ENCODE peak calls at places on chromosome 4, in nine cellular contexts. R, S, D, I, C, Z, G, A and N are unnamed samples.

GRCh38 chr4:148737071-148737470 is 294.9 kb upstream of the NR3C2 start:
- DNase-seq in R (no peak), S (no peak), D (no peak), I (no peak), C (no peak), Z (no peak), G (no peak), A (no peak), N (no peak)

GRCh38 chr4:5050520-5050955 is 742 bp upstream of the STK32B start:
- DNase-seq in R (peak), S (peak), D (no peak), I (peak), C (no peak), Z (peak), G (peak), A (peak), N (peak)

GRCh38 chr4:7384929-7385890 is 49.5 kb downstream of the PSAPL1 start:
- DNase-seq in R (no peak), S (no peak), D (no peak), I (no peak), C (no peak), Z (peak), G (peak), A (no peak), N (peak)

GRCh38 chr4:129352480-129352879 is 256.5 kb downstream of the C4orf33 start:
- DNase-seq in R (no peak), S (no peak), D (no peak), I (no peak), C (no peak), Z (no peak), G (no peak), A (no peak), N (no peak)

GRCh38 chr4:16289872-16290554 is 63.7 kb upstream of the TAPT1 start:
- DNase-seq in R (peak), S (peak), D (no peak), I (no peak), C (no peak), Z (no peak), G (no peak), A (no peak), N (no peak)

GRCh38 chr4:54493862-54494261 is 163.9 kb upstream of the KIT start:
- DNase-seq in R (no peak), S (peak), D (no peak), I (no peak), C (no peak), Z (no peak), G (no peak), A (no peak), N (no peak)

GRCh38 chr4:10732235-10732975 is 47.8 kb upstream of the CLNK start:
- DNase-seq in R (no peak), S (no peak), D (no peak), I (no peak), C (no peak), Z (no peak), G (no peak), A (no peak), N (no peak)

GRCh38 chr4:6972375-6972650 is 62.7 kb downstream of the TBC1D14 start:
- DNase-seq in R (no peak), S (no peak), D (no peak), I (no peak), C (no peak), Z (no peak), G (no peak), A (no peak), N (no peak)

GRCh38 chr4:7210818-7211217 is 18.5 kb downstream of the SORCS2 start:
- DNase-seq in R (no peak), S (peak), D (no peak), I (no peak), C (no peak), Z (peak), G (no peak), A (no peak), N (no peak)

GRCh38 chr4:2793578-2793919 is 664 bp downstream of the SH3BP2 start:
- DNase-seq in R (no peak), S (peak), D (no peak), I (peak), C (no peak), Z (peak), G (peak), A (no peak), N (peak)

GRCh38 chr4:135065366-135065765 is 863.8 kb upstream of the PABPC4L start:
- DNase-seq in R (no peak), S (peak), D (no peak), I (no peak), C (no peak), Z (no peak), G (no peak), A (no peak), N (no peak)

GRCh38 chr4:2691952-2692435 is 64.1 kb downstream of the TNIP2 start:
- DNase-seq in R (no peak), S (no peak), D (no peak), I (no peak), C (no peak), Z (no peak), G (no peak), A (no peak), N (no peak)

GRCh38 chr4:25654031-25654970 is 1.4 kb upstream of the SLC34A2 start:
- DNase-seq in R (no peak), S (peak), D (no peak), I (no peak), C (no peak), Z (no peak), G (no peak), A (no peak), N (peak)

GRCh38 chr4:183563874-183564273 is 59.0 kb downstream of the ING2 start:
- DNase-seq in R (peak), S (peak), D (no peak), I (no peak), C (no peak), Z (no peak), G (no peak), A (no peak), N (peak)